ENCODE peak calls at places on chromosomes 6 and 20, in six cellular contexts. One of them, this sample, is unnamed.

GRCh38 chr20:19750907-19751636 is 7.0 kb upstream of the RIN2 start:
- DNase-seq in adrenal gland: no peak
- DNase-seq in RWPE1: no peak
- DNase-seq in H7: no peak
- DNase-seq in dermis blood vessel endothelial cell: no peak
- DNase-seq in germinal center: peak; percentile 38
- DNase-seq in this sample: no peak

GRCh38 chr20:36775196-36775595 is 1.6 kb upstream of the DSN1 start:
- DNase-seq in H7: peak; percentile 32
- DNase-seq in germinal center: no peak
- DNase-seq in adrenal gland: no peak
- DNase-seq in RWPE1: no peak
- DNase-seq in dermis blood vessel endothelial cell: no peak
- DNase-seq in this sample: no peak

GRCh38 chr6:6883011-6883410 is 224.8 kb upstream of the RREB1 start:
- DNase-seq in adrenal gland: no peak
- DNase-seq in germinal center: no peak
- DNase-seq in H7: no peak
- DNase-seq in dermis blood vessel endothelial cell: no peak
- DNase-seq in RWPE1: no peak
- DNase-seq in this sample: no peak

GRCh38 chr20:17470521-17470920 is 60.7 kb downstream of the BFSP1 start:
- DNase-seq in RWPE1: no peak
- DNase-seq in germinal center: no peak
- DNase-seq in adrenal gland: no peak
- DNase-seq in dermis blood vessel endothelial cell: no peak
- DNase-seq in H7: no peak
- DNase-seq in this sample: no peak

GRCh38 chr6:2103644-2104523 is 141.5 kb downstream of the GMDS start:
- DNase-seq in adrenal gland: no peak
- DNase-seq in H7: no peak
- DNase-seq in RWPE1: peak; percentile 45
- DNase-seq in germinal center: peak; percentile 26
- DNase-seq in dermis blood vessel endothelial cell: peak; percentile 82
- DNase-seq in this sample: no peak

GRCh38 chr6:135202821-135203220 is 21.7 kb downstream of the MYB start:
- DNase-seq in adrenal gland: no peak
- DNase-seq in dermis blood vessel endothelial cell: no peak
- DNase-seq in RWPE1: no peak
- DNase-seq in germinal center: no peak
- DNase-seq in H7: no peak
- DNase-seq in this sample: no peak

GRCh38 chr20:48879609-48880008 is 41.9 kb upstream of the ARFGEF2 start:
- DNase-seq in germinal center: no peak
- DNase-seq in dermis blood vessel endothelial cell: peak; percentile 40
- DNase-seq in adrenal gland: peak; percentile 57
- DNase-seq in H7: no peak
- DNase-seq in RWPE1: no peak
- DNase-seq in this sample: no peak

GRCh38 chr20:43824699-43825402 is 89.8 kb upstream of the TOX2 start:
- DNase-seq in germinal center: no peak
- DNase-seq in adrenal gland: peak; percentile 81
- DNase-seq in H7: peak; percentile 60
- DNase-seq in RWPE1: no peak
- DNase-seq in dermis blood vessel endothelial cell: peak; percentile 44
- DNase-seq in this sample: no peak

GRCh38 chr6:50120300-50120699 is 70.6 kb upstream of the DEFB112 start:
- DNase-seq in germinal center: no peak
- DNase-seq in H7: no peak
- DNase-seq in dermis blood vessel endothelial cell: no peak
- DNase-seq in RWPE1: peak; percentile 17
- DNase-seq in adrenal gland: no peak
- DNase-seq in this sample: no peak

GRCh38 chr6:169904051-169904922 is 152.9 kb downstream of the ERMARD start:
- DNase-seq in adrenal gland: no peak
- DNase-seq in H7: no peak
- DNase-seq in RWPE1: no peak
- DNase-seq in germinal center: no peak
- DNase-seq in dermis blood vessel endothelial cell: peak; percentile 45
- DNase-seq in this sample: no peak

This sample was measured in DND-41.